ENCODE peak calls at places on chromosomes 12 and 14, in four cellular contexts. H is upper lobe of left lung, V is stomach, C is A549. N is an unnamed sample.

GRCh38 chr12:2451497-2451896 is 343.3 kb upstream of the FKBP4 start:
- DNase-seq in H (no peak), V (no peak), C (no peak), N (no peak)

GRCh38 chr12:105588126-105588525 is 257.6 kb downstream of the C12orf75 start:
- DNase-seq in H (no peak), V (no peak), C (no peak), N (no peak)

GRCh38 chr12:87511371-87511770 is 517.8 kb downstream of the C12orf50 start:
- DNase-seq in H (no peak), V (no peak), C (no peak), N (no peak)

GRCh38 chr14:90962505-90962904 is 97.9 kb downstream of the RPS6KA5 start:
- DNase-seq in H (no peak), V (no peak), C (no peak), N (no peak)

GRCh38 chr12:93427779-93428564 is 13.8 kb downstream of the UBE2N start:
- DNase-seq in H (no peak), V (no peak), C (no peak), N (no peak)

GRCh38 chr14:22554706-22555572 is 34.1 kb downstream of the DAD1 start:
- DNase-seq in H (no peak), V (no peak), C (no peak), N (no peak)

GRCh38 chr12:96091833-96092232 is 56.4 kb upstream of the LTA4H start:
- DNase-seq in H (no peak), V (no peak), C (peak; percentile 44), N (no peak)

GRCh38 chr12:68578765-68579164 is 31.9 kb upstream of the RAP1B start:
- DNase-seq in H (no peak), V (no peak), C (no peak), N (no peak)

GRCh38 chr14:91143862-91144261 is 30.0 kb downstream of the DGLUCY start:
- DNase-seq in H (no peak), V (peak; percentile 58), C (no peak), N (no peak)

GRCh38 chr12:45350861-45351260 is 135.0 kb downstream of the ANO6 start:
- DNase-seq in H (no peak), V (no peak), C (no peak), N (no peak)

DNA sequence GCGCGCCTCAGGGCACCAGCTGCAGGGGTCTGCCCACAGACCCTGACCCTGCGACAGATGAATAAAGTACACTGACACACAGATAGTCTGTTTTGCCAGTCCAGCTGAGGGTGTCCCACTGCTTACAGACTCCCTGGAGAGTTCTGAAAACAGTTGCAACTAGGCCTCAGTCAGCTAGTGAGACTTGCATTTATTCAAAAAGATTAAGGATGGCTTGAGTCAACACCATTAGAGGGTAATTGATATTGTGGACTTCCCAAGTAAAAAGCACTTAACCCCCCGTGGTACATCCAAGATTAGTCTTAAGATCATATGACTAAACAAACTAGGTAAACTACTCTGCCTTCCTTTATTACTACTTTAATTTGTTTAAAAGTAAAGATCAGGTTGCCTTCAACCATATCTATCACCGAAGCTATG is 11.1 kb upstream of the PSEN1 start:
- DNase-seq in H (peak; percentile 37), V (no peak), C (no peak), N (no peak)
- TF ChIP-seq EP300 in H (no peak), V (no peak), C (no peak), N (no peak)

GRCh38 chr12:110466791-110467190 is 1.3 kb downstream of the GPN3 start:
- DNase-seq in H (no peak), V (no peak), C (no peak), N (no peak)
- H3K4me3 ChIP-seq in H (peak overlapping the region; percentile 93), V (peak overlapping the region; percentile 66), C (peak overlapping the region; percentile 71), N (peak overlapping the region; percentile 86)

GRCh38 chr14:34059925-34060746 is 109.3 kb upstream of the EGLN3 start:
- DNase-seq in H (peak; percentile 94), V (peak; percentile 85), C (peak; percentile 82), N (peak; percentile 91)
- TF ChIP-seq EP300 in H (no peak), V (no peak), C (no peak), N (no peak)

DNA sequence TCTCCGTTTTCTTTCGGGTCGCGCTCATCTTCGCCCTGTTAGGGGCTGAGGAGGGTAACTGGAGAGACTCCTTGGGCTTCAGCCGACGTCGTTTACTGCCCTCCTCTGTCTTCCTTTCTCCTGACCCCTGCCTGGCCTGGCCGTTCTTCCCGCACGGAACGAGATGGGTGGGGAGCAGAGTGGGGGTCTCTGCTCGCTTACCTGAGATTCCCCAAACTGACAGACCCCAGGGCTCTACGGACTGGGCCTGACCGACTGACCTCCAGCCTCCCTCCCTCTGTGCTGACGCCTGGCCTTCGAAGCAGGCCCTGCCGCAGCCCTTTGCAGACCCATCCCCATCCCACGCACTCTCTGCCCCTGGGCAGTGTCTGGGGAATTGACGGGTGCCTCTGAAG is 439 bp downstream of the GOLGA5 start:
- DNase-seq in H (peak; percentile 36), V (no peak), C (no peak), N (no peak)
- H3K4me3 ChIP-seq in H (peak overlapping the region; percentile 90), V (peak overlapping the region; percentile 98), C (peak overlapping the region; percentile 84), N (peak overlapping the region; percentile 94)

GRCh38 chr14:34713681-34714319 is 593 bp downstream of the CFL2 start:
- DNase-seq in H (no peak), V (peak; percentile 27), C (peak; percentile 51), N (no peak)
- TF ChIP-seq EP300 in H (no peak), V (peak; percentile 73), C (no peak), N (peak; percentile 75)

GRCh38 chr14:65297744-65298143 is 114.8 kb upstream of the FUT8 start:
- DNase-seq in H (no peak), V (peak; percentile 78), C (peak; percentile 80), N (no peak)

GRCh38 chr14:65299837-65300236 is 112.7 kb upstream of the FUT8 start:
- DNase-seq in H (no peak), V (peak; percentile 85), C (no peak), N (no peak)

GRCh38 chr14:65296876-65297275 is 115.7 kb upstream of the FUT8 start:
- DNase-seq in H (no peak), V (peak; percentile 14), C (no peak), N (no peak)

GRCh38 chr14:65291561-65291960 is 121.0 kb upstream of the FUT8 start:
- DNase-seq in H (no peak), V (no peak), C (no peak), N (peak; percentile 42)

DNA sequence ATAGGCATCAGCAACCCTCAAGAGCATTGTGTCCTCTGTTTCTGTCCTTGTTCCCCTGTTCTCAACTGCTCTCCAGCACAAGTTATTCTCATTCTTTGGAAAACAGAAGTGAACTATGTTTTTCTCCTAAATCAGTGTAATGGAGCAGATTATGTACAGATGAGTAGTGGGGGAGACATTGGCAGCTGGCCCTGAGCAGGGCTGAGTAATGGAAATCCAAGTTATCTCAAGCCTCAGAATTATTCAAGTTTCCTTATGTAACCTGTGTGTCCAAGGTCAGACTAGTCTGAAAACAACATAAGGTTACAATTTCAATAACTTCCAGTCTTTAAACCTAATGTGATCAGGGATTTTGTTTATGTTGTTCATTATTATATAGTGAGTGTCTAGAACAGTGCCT is 116.1 kb upstream of the FUT8 start:
- DNase-seq in H (no peak), V (peak; percentile 27), C (no peak), N (no peak)
- H3K4me3 ChIP-seq in H (no peak overlapping the region), V (no peak overlapping the region), C (no peak overlapping the region), N (no peak overlapping the region)

N was measured in esophagus muscularis mucosa.